ENCODE peak calls at places on chromosomes 5 and 9, in six cellular contexts. O is iris pigment epithelial cell; Z is stimulated activated CD4-positive, alpha-beta T cell treated with anti-CD3 and anti-CD28 coated beads, Interleukin-12 subunit alpha, Interleukin-12 subunit beta, amount 100 ng/mL, for 4 hours; I is pancreas; P is WERI-Rb-1; D is HCT116. E is an unnamed sample.

GRCh38 chr9:131252120-131252519 is 24.2 kb downstream of the FAM78A start:
- DNase-seq in Z (no peak), I (no peak), O (no peak), D (no peak), P (no peak), E (no peak)

GRCh38 chr5:137575847-137576246 is 76.7 kb upstream of the SPOCK1 start:
- DNase-seq in O (no peak), I (no peak), P (no peak), D (no peak), Z (no peak), E (no peak)

GRCh38 chr5:157915638-157916037 is 56.7 kb upstream of the CLINT1 start:
- DNase-seq in P (no peak), O (peak; percentile 33), I (peak; percentile 96), Z (no peak), D (no peak), E (no peak)

GRCh38 chr5:86665984-86666760 is 48.4 kb downstream of the COX7C start:
- DNase-seq in O (no peak), P (no peak), D (no peak), I (peak; percentile 60), Z (no peak), E (peak; percentile 17)

GRCh38 chr9:93290495-93291434 is 106.8 kb downstream of the WNK2 start:
- DNase-seq in Z (no peak), P (no peak), D (no peak), I (no peak), O (no peak), E (no peak)

GRCh38 chr5:132829742-132830435 is 558 bp downstream of the SHROOM1 start:
- DNase-seq in P (peak; percentile 86), Z (peak; percentile 71), D (peak; percentile 38), O (peak; percentile 69), I (peak; percentile 93), E (peak; percentile 54)

GRCh38 chr5:134561871-134562296 is 36.4 kb downstream of the JADE2 start:
- DNase-seq in O (peak; percentile 74), P (peak; percentile 46), D (peak; percentile 7), I (peak; percentile 38), Z (no peak), E (no peak)

GRCh38 chr9:129473523-129474244 is 147.2 kb downstream of the C9orf50 start:
- DNase-seq in O (no peak), D (no peak), I (no peak), Z (no peak), P (no peak), E (no peak)

GRCh38 chr5:11251242-11251641 is 490.2 kb upstream of the DAP start:
- DNase-seq in O (peak; percentile 27), Z (no peak), P (no peak), D (no peak), I (no peak), E (no peak)

GRCh38 chr9:68625559-68625958 is 79.5 kb upstream of the PIP5K1B start:
- DNase-seq in P (no peak), D (no peak), I (peak; percentile 50), O (no peak), Z (no peak), E (no peak)

GRCh38 chr5:4480528-4481404 is 659.4 kb upstream of the ADAMTS16 start:
- DNase-seq in D (no peak), Z (no peak), O (no peak), I (no peak), P (no peak), E (no peak)

GRCh38 chr5:172110921-172111873 is 76.8 kb downstream of the STK10 start:
- DNase-seq in D (no peak), I (no peak), Z (peak; percentile 76), P (no peak), O (no peak), E (peak; percentile 69)

GRCh38 chr9:106639873-106640568 is 222.9 kb upstream of the ZNF462 start:
- DNase-seq in Z (no peak), I (no peak), P (no peak), O (no peak), D (no peak), E (no peak)

GRCh38 chr5:95526871-95527270 is 27.9 kb downstream of the SKIC3 start:
- DNase-seq in D (no peak), P (no peak), O (peak; percentile 40), I (no peak), Z (no peak), E (no peak)

GRCh38 chr9:96323169-96323568 is 21.2 kb upstream of the HSD17B3 start:
- DNase-seq in D (no peak), Z (no peak), P (no peak), O (no peak), I (no peak), E (no peak)

GRCh38 chr9:127801955-127802575 is 617 bp upstream of the FPGS start:
- DNase-seq in D (no peak), O (peak; percentile 32), I (no peak), P (no peak), Z (no peak), E (no peak)

GRCh38 chr5:14186132-14186830 is 43.1 kb downstream of the TRIO start:
- DNase-seq in I (no peak), O (peak; percentile 78), Z (no peak), D (no peak), P (no peak), E (no peak)

GRCh38 chr5:124707516-124707915 is 38.9 kb downstream of the ZNF608 start:
- DNase-seq in I (no peak), P (no peak), D (no peak), Z (no peak), O (no peak), E (no peak)

GRCh38 chr5:172773481-172774469 is 2.8 kb upstream of the DUSP1 start:
- DNase-seq in I (no peak), Z (no peak), P (peak; percentile 64), O (peak; percentile 65), D (no peak), E (no peak)

GRCh38 chr9:71253021-71253420 is 131.6 kb upstream of the TRPM3 start:
- DNase-seq in Z (no peak), I (no peak), O (peak; percentile 7), P (no peak), D (no peak), E (no peak)

GRCh38 chr9:131304676-131305366 is 15.3 kb downstream of the PLPP7 start:
- DNase-seq in P (no peak), O (peak; percentile 18), I (no peak), D (no peak), Z (no peak), E (no peak)

GRCh38 chr5:147973086-147973485 is 66.7 kb upstream of the C5orf46 start:
- DNase-seq in I (no peak), O (no peak), Z (no peak), P (no peak), D (no peak), E (no peak)

E was measured in central memory CD4-positive, alpha-beta T cell.